ENCODE peak calls at places on chromosomes 16 and 17, in five cellular contexts. P, T, R, S and X are unnamed samples.

GRCh38 chr17:81964081-81964849 is 3.3 kb upstream of the NOTUM start:
- DNase-seq in P (no peak), T (no peak), R (no peak), S (peak; percentile 4), X (peak; percentile 10)

GRCh38 chr16:31043898-31044481 is 10.6 kb downstream of the STX4 start:
- DNase-seq in P (no peak), T (no peak), R (no peak), S (no peak), X (no peak)

GRCh38 chr17:12667299-12667958 is 1.7 kb downstream of the MYOCD start:
- DNase-seq in P (no peak), T (peak; percentile 23), R (peak; percentile 66), S (peak; percentile 17), X (peak; percentile 72)

GRCh38 chr17:37168731-37169353 is 206.9 kb upstream of the C17orf78 start:
- DNase-seq in P (no peak), T (no peak), R (no peak), S (no peak), X (no peak)

GRCh38 chr16:87765473-87765775 is 362 bp downstream of the KLHDC4 start:
- DNase-seq in P (peak; percentile 35), T (no peak), R (no peak), S (peak; percentile 9), X (no peak)

GRCh38 chr17:76381633-76382304 is 2.6 kb upstream of the SPHK1 start:
- DNase-seq in P (no peak), T (no peak), R (no peak), S (no peak), X (peak; percentile 51)

GRCh38 chr16:4489030-4489429 is 12.8 kb downstream of the HMOX2 start:
- DNase-seq in P (no peak), T (no peak), R (no peak), S (no peak), X (no peak)

GRCh38 chr17:10618202-10618635 is 38.9 kb downstream of the MYH3 start:
- DNase-seq in P (peak; percentile 40), T (peak; percentile 37), R (peak; percentile 49), S (peak; percentile 72), X (peak; percentile 90)

GRCh38 chr17:9951803-9952202 is 46.7 kb upstream of the RCVRN start:
- DNase-seq in P (no peak), T (no peak), R (no peak), S (no peak), X (no peak)

GRCh38 chr17:39527220-39527813 is 66.0 kb downstream of the CDK12 start:
- DNase-seq in P (no peak), T (no peak), R (peak; percentile 12), S (peak; percentile 29), X (peak; percentile 6)

GRCh38 chr16:1414532-1415265 is at the start of gene UNKL:
- DNase-seq in P (peak; percentile 78), T (no peak), R (peak; percentile 64), S (peak; percentile 90), X (peak; percentile 61)

GRCh38 chr17:43471801-43472200 is 12.0 kb upstream of the DHX8 start:
- DNase-seq in P (no peak), T (no peak), R (no peak), S (no peak), X (no peak)

GRCh38 chr16:2040031-2040430 is 7.6 kb downstream of the NTHL1 start:
- DNase-seq in P (no peak), T (no peak), R (no peak), S (no peak), X (no peak)

GRCh38 chr17:57806083-57806830 is 43.6 kb downstream of the MRPS23 start:
- DNase-seq in P (no peak), T (no peak), R (no peak), S (no peak), X (no peak)

GRCh38 chr17:35540589-35541404 is 3.3 kb upstream of the SLFN12L start:
- DNase-seq in P (peak; percentile 17), T (no peak), R (no peak), S (peak; percentile 28), X (no peak)

GRCh38 chr16:28820016-28820415 is 2.8 kb upstream of the ATXN2L start:
- DNase-seq in P (no peak), T (no peak), R (no peak), S (peak; percentile 50), X (no peak)

GRCh38 chr16:4309102-4309832 is 6.6 kb upstream of the GLIS2 start:
- DNase-seq in P (no peak), T (no peak), R (no peak), S (no peak), X (no peak)

GRCh38 chr17:34443832-34444469 is 80.9 kb upstream of the CCL1 start:
- DNase-seq in P (no peak), T (no peak), R (no peak), S (peak; percentile 54), X (peak; percentile 38)

GRCh38 chr17:40608061-40608581 is 39.5 kb downstream of the SMARCE1 start:
- DNase-seq in P (peak; percentile 44), T (no peak), R (no peak), S (no peak), X (no peak)

GRCh38 chr17:57315061-57315851 is 58.9 kb downstream of the MSI2 start:
- DNase-seq in P (no peak), T (no peak), R (peak; percentile 32), S (no peak), X (peak; percentile 56)

GRCh38 chr17:13563916-13564315 is 37.8 kb downstream of the HS3ST3A1 start:
- DNase-seq in P (no peak), T (no peak), R (no peak), S (no peak), X (no peak)

GRCh38 chr17:74415608-74416396 is 16.1 kb upstream of the GPRC5C start:
- DNase-seq in P (no peak), T (no peak), R (no peak), S (no peak), X (no peak)

GRCh38 chr17:237406-237955 is 56.0 kb upstream of the DOC2B start:
- DNase-seq in P (no peak), T (no peak), R (no peak), S (no peak), X (peak; percentile 62)

GRCh38 chr17:31830971-31831755 is 27.9 kb downstream of the COPRS start:
- DNase-seq in P (no peak), T (no peak), R (no peak), S (no peak), X (no peak)

GRCh38 chr16:11142951-11143740 is 112.9 kb downstream of the SOCS1 start:
- DNase-seq in P (no peak), T (no peak), R (no peak), S (no peak), X (no peak)

GRCh38 chr17:38870259-38871165 is 654 bp downstream of the LASP1 start:
- DNase-seq in P (peak; percentile 53), T (no peak), R (peak; percentile 37), S (peak; percentile 77), X (no peak)

GRCh38 chr16:398551-399277 is 1.7 kb downstream of the NME4 start:
- DNase-seq in P (no peak), T (no peak), R (no peak), S (no peak), X (peak; percentile 41)

GRCh38 chr17:30950669-30951399 is 20.0 kb upstream of the RNF135 start:
- DNase-seq in P (no peak), T (peak; percentile 50), R (peak; percentile 70), S (peak; percentile 98), X (no peak)

GRCh38 chr17:32588982-32589381 is 102.2 kb downstream of the CDK5R1 start:
- DNase-seq in P (no peak), T (no peak), R (peak; percentile 45), S (peak; percentile 8), X (peak; percentile 23)

GRCh38 chr16:2008631-2009301 is 855 bp downstream of the ZNF598 start:
- DNase-seq in P (peak; percentile 19), T (no peak), R (no peak), S (peak; percentile 74), X (no peak)

GRCh38 chr17:39765159-39765558 is 27.4 kb downstream of the GRB7 start:
- DNase-seq in P (no peak), T (no peak), R (no peak), S (no peak), X (no peak)